ENCODE peak calls at places on chromosome 7, in seven cellular contexts. A is tibial nerve; Z is choroid plexus epithelial cell; D is ACHN; T is activated CD8-positive, alpha-beta memory T cell treated with anti-CD3 and anti-CD28 coated beads for 24 hours; R is body of pancreas; Q is EL. W is an unnamed sample.
A peak's percentile ranks its signal among the peaks of the same experiment; 100 is the strongest.

GRCh38 chr7:24123061-24123460 is 160.9 kb upstream of the NPY start:
- DNase-seq in A (no peak), Z (no peak), D (no peak), T (no peak), R (no peak), Q (no peak), W (no peak)

GRCh38 chr7:90274161-90274560 is 29.2 kb downstream of the CFAP69 start:
- DNase-seq in A (no peak), Z (no peak), D (no peak), T (no peak), R (no peak), Q (no peak), W (no peak)

GRCh38 chr7:496528-497295 is 22.9 kb downstream of the PDGFA start:
- DNase-seq in A (no peak), Z (no peak), D (no peak), T (no peak), R (peak; percentile 62), Q (no peak), W (no peak)

GRCh38 chr7:28207486-28208158 is 27.0 kb upstream of the JAZF1 start:
- DNase-seq in A (no peak), Z (peak; percentile 24), D (no peak), T (no peak), R (no peak), Q (no peak), W (no peak)

GRCh38 chr7:78499283-78499682 is 700.7 kb downstream of the PHTF2 start:
- DNase-seq in A (no peak), Z (peak; percentile 2), D (no peak), T (no peak), R (no peak), Q (peak; percentile 26), W (no peak)

GRCh38 chr7:2374401-2374800 is 19.8 kb downstream of the EIF3B start:
- DNase-seq in A (no peak), Z (no peak), D (no peak), T (no peak), R (no peak), Q (no peak), W (no peak)

GRCh38 chr7:123709525-123709924 is 39.3 kb downstream of the WASL start:
- DNase-seq in A (no peak), Z (peak; percentile 39), D (no peak), T (no peak), R (no peak), Q (no peak), W (no peak)

GRCh38 chr7:37248396-37248836 is 200.2 kb downstream of the ELMO1 start:
- DNase-seq in A (no peak), Z (no peak), D (no peak), T (no peak), R (no peak), Q (no peak), W (no peak)

GRCh38 chr7:47181609-47182264 is 400.2 kb downstream of the TNS3 start:
- DNase-seq in A (no peak), Z (no peak), D (no peak), T (no peak), R (peak; percentile 85), Q (no peak), W (no peak)

GRCh38 chr7:1245596-1245995 is 12.9 kb downstream of the UNCX start:
- DNase-seq in A (no peak), Z (no peak), D (no peak), T (no peak), R (no peak), Q (no peak), W (no peak)

GRCh38 chr7:151813997-151814396 is 62.9 kb downstream of the PRKAG2 start:
- DNase-seq in A (no peak), Z (peak; percentile 22), D (no peak), T (no peak), R (no peak), Q (no peak), W (no peak)

GRCh38 chr7:74493295-74493694 is 39.6 kb downstream of the GTF2IRD1 start:
- DNase-seq in A (no peak), Z (no peak), D (no peak), T (no peak), R (no peak), Q (no peak), W (no peak)

GRCh38 chr7:22589641-22590141 is 89.7 kb upstream of the STEAP1B start:
- DNase-seq in A (peak; percentile 30), Z (peak; percentile 51), D (no peak), T (no peak), R (peak; percentile 31), Q (peak; percentile 67), W (peak; percentile 90)

GRCh38 chr7:19284596-19285300 is 139.5 kb upstream of the FERD3L start:
- DNase-seq in A (no peak), Z (peak; percentile 70), D (no peak), T (no peak), R (no peak), Q (peak; percentile 43), W (no peak)

GRCh38 chr7:155270876-155271275 is 26.8 kb upstream of the INSIG1 start:
- DNase-seq in A (no peak), Z (no peak), D (no peak), T (no peak), R (no peak), Q (no peak), W (no peak)

GRCh38 chr7:52120908-52121307 is 804.3 kb upstream of the COBL start:
- DNase-seq in A (no peak), Z (no peak), D (no peak), T (no peak), R (no peak), Q (no peak), W (no peak)

GRCh38 chr7:25391295-25391861 is 163.1 kb upstream of the NPVF start:
- DNase-seq in A (no peak), Z (peak; percentile 74), D (peak; percentile 60), T (no peak), R (no peak), Q (no peak), W (no peak)

GRCh38 chr7:134798155-134798554 is 18.7 kb downstream of the CALD1 start:
- DNase-seq in A (no peak), Z (no peak), D (no peak), T (no peak), R (no peak), Q (no peak), W (no peak)

GRCh38 chr7:114130860-114131259 is 212.1 kb upstream of the PPP1R3A start:
- DNase-seq in A (no peak), Z (peak; percentile 16), D (no peak), T (no peak), R (no peak), Q (no peak), W (no peak)

GRCh38 chr7:26863504-26864308 is 684 bp downstream of the SKAP2 start:
- DNase-seq in A (peak; percentile 13), Z (peak; percentile 43), D (peak; percentile 50), T (no peak), R (no peak), Q (peak; percentile 29), W (no peak)

GRCh38 chr7:69962077-69962855 is 364.0 kb downstream of the AUTS2 start:
- DNase-seq in A (no peak), Z (no peak), D (no peak), T (no peak), R (peak; percentile 25), Q (no peak), W (no peak)

GRCh38 chr7:13117103-13117502 is 429.7 kb downstream of the ARL4A start:
- DNase-seq in A (no peak), Z (peak; percentile 63), D (peak; percentile 56), T (no peak), R (no peak), Q (peak; percentile 5), W (no peak)

GRCh38 chr7:151056286-151057037 is 1.2 kb downstream of the CDK5 start:
- DNase-seq in A (no peak), Z (no peak), D (no peak), T (no peak), R (peak; percentile 46), Q (no peak), W (no peak)

GRCh38 chr7:77455334-77455733 is 39.2 kb upstream of the GSAP start:
- DNase-seq in A (peak; percentile 21), Z (peak; percentile 87), D (peak; percentile 22), T (no peak), R (no peak), Q (peak; percentile 86), W (no peak)

GRCh38 chr7:3092468-3092867 is 48.8 kb upstream of the CARD11 start:
- DNase-seq in A (no peak), Z (peak; percentile 57), D (no peak), T (peak; percentile 85), R (no peak), Q (no peak), W (no peak)

W was measured in coronary artery.